ENCODE peak calls at places on chromosomes 7 and 10, in four cellular contexts. O, W, K and T are unnamed samples.

GRCh38 chr7:127146746-127147536 is 105.8 kb downstream of the GRM8 start:
- DNase-seq in O (no peak), W (no peak), K (no peak), T (no peak)

GRCh38 chr10:67793313-67793712 is 44.7 kb downstream of the DNAJC12 start:
- DNase-seq in O (no peak), W (no peak), K (no peak), T (no peak)

GRCh38 chr10:21230219-21230618 is 295.3 kb downstream of the SKIDA1 start:
- DNase-seq in O (no peak), W (no peak), K (no peak), T (no peak)

GRCh38 chr7:36208406-36208805 is 55.4 kb downstream of the EEPD1 start:
- DNase-seq in O (no peak), W (no peak), K (no peak), T (no peak)

GRCh38 chr7:6409991-6410693 is 37.6 kb downstream of the DAGLB start:
- DNase-seq in O (no peak), W (peak), K (no peak), T (no peak)

GRCh38 chr7:63925626-63926460 is 72.8 kb upstream of the ZNF722 start:
- DNase-seq in O (peak), W (no peak), K (peak), T (no peak)

GRCh38 chr10:17831896-17832295 is 22.7 kb downstream of the MRC1 start:
- DNase-seq in O (no peak), W (no peak), K (no peak), T (no peak)

GRCh38 chr7:134565643-134566136 is 16.8 kb downstream of the AKR1B15 start:
- DNase-seq in O (no peak), W (no peak), K (peak), T (no peak)

GRCh38 chr7:21146642-21147423 is 281.1 kb upstream of the SP4 start:
- DNase-seq in O (no peak), W (peak), K (no peak), T (no peak)

GRCh38 chr10:44980309-44981171 is 1.9 kb upstream of the DEPP1 start:
- DNase-seq in O (no peak), W (no peak), K (no peak), T (peak)

GRCh38 chr7:33905389-33906032 is at the start of gene BMPER:
- DNase-seq in O (no peak), W (peak), K (peak), T (peak)

GRCh38 chr10:71075066-71075758 is 137.2 kb upstream of the UNC5B start:
- DNase-seq in O (no peak), W (no peak), K (no peak), T (peak)

GRCh38 chr7:44534087-44534486 is 7.0 kb downstream of the NPC1L1 start:
- DNase-seq in O (no peak), W (no peak), K (no peak), T (no peak)

GRCh38 chr10:95513941-95514392 is 47.2 kb downstream of the SORBS1 start:
- DNase-seq in O (no peak), W (no peak), K (peak), T (no peak)

GRCh38 chr10:37240223-37240622 is 114.8 kb downstream of the ANKRD30A start:
- DNase-seq in O (no peak), W (no peak), K (no peak), T (no peak)

GRCh38 chr7:43636093-43636492 is 53.2 kb downstream of the STK17A start:
- DNase-seq in O (peak), W (no peak), K (no peak), T (peak)

GRCh38 chr10:60403168-60403873 is 13.6 kb upstream of the ANK3 start:
- DNase-seq in O (no peak), W (no peak), K (no peak), T (no peak)

GRCh38 chr10:117112220-117112619 is 25.9 kb downstream of the VAX1 start:
- DNase-seq in O (no peak), W (no peak), K (no peak), T (peak)

GRCh38 chr10:104232613-104233102 is 494 bp upstream of the CFAP43 start:
- DNase-seq in O (no peak), W (no peak), K (no peak), T (no peak)

GRCh38 chr10:72075184-72076115 is 12.9 kb downstream of the SPOCK2 start:
- DNase-seq in O (no peak), W (no peak), K (no peak), T (no peak)

GRCh38 chr10:23834096-23834495 is 374.8 kb upstream of the KIAA1217 start:
- DNase-seq in O (no peak), W (no peak), K (no peak), T (peak)

GRCh38 chr10:43928425-43928968 is 279.8 kb upstream of the ZNF32 start:
- DNase-seq in O (peak), W (no peak), K (no peak), T (no peak)

GRCh38 chr7:128699895-128700294 is 27.8 kb downstream of the GARIN1A start:
- DNase-seq in O (no peak), W (no peak), K (no peak), T (no peak)

GRCh38 chr7:128697301-128697905 is 25.3 kb downstream of the GARIN1A start:
- DNase-seq in O (peak), W (peak), K (peak), T (no peak)

GRCh38 chr7:128703605-128704004 is 31.5 kb downstream of the GARIN1A start:
- DNase-seq in O (no peak), W (no peak), K (no peak), T (no peak)

GRCh38 chr7:128701062-128701785 is 29.1 kb downstream of the GARIN1A start:
- DNase-seq in O (no peak), W (no peak), K (peak), T (no peak)

DNA sequence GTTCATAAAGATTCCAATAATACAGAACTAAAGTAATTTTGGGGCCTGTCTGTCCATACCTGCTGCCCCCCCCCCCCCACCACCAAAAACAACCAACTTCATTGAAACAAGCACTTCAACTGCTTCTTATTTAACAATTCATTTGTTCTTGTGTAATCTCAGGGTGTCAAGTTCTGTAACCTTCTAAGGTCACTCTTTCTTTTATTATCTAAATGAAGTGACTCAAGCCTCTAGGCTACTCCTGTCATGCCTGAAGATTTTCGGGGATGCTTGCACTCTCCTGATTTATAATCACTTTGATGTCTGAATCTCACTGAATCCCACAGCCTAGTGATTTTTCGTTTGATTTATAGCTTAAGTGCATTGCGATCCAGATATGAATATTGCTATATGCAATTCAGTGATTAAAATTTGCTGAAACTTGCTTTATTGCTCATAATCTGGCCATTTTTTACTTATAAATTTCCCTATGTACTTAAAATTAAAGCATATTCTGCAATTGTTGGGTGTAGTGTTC is 27.2 kb downstream of the GARIN1A start:
- DNase-seq in O (no peak), W (no peak), K (no peak), T (no peak)
- H3K4me3 ChIP-seq in O (no peak), W (no peak), K (no peak), T (no peak)

DNA sequence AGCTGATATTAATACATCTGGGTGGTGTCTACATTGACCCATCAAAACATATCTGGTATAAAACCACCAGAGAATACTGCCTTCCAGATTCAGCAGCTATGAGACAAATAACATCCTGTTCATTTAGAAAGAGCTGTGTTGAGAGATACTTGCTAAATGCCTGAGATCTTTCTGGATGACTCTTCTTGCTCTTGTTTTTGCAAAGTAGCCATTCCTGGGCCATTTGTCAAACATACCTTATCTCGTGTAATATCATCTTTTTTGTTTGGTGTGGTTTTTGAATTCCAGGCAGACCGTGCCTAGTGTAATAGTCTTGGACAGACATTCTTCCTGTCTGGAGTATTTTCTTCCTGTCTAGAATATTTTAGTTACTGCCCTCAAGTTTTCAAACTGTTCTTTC is 74.7 kb upstream of the PRR15 start:
- DNase-seq in O (no peak), W (no peak), K (peak), T (peak)
- H3K4me3 ChIP-seq in O (no peak), W (no peak), K (no peak), T (no peak)

GRCh38 chr10:106913294-106913693 is 251.2 kb downstream of the SORCS1 start:
- DNase-seq in O (no peak), W (peak), K (no peak), T (no peak)

GRCh38 chr10:106920538-106920937 is 244.0 kb downstream of the SORCS1 start:
- DNase-seq in O (no peak), W (no peak), K (no peak), T (no peak)

GRCh38 chr10:106919798-106920382 is 244.6 kb downstream of the SORCS1 start:
- DNase-seq in O (no peak), W (no peak), K (no peak), T (no peak)

DNA sequence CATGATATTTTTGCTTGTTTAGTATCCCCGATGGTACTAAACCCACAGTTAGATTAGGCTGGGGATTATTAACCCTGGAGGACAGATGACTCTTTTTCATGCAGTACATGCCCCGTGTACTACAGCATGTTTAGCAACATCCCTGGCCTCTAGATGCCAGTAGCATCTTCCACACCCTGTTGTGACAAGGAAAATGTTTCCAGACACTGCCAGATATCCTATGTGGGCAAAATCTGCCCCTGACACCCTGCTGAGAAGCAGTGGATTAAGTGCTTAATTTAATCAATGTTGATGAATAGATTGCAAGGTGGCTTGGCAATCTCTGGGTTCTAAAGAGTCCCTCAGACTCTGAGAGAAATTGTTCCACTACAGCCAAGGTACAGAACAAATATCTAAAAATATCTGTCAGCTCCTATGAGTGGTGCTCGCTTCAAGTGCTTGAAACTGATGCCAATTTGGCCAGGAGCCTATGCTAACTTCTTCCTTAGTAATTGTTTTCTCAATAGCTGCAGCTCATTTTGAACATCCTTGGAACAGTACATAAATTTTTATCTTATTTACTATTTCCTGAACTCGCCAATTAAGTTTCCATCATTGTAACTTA is 247.0 kb downstream of the SORCS1 start:
- DNase-seq in O (peak), W (no peak), K (no peak), T (no peak)
- H3K4me3 ChIP-seq in O (no peak), W (no peak), K (no peak), T (no peak)

DNA sequence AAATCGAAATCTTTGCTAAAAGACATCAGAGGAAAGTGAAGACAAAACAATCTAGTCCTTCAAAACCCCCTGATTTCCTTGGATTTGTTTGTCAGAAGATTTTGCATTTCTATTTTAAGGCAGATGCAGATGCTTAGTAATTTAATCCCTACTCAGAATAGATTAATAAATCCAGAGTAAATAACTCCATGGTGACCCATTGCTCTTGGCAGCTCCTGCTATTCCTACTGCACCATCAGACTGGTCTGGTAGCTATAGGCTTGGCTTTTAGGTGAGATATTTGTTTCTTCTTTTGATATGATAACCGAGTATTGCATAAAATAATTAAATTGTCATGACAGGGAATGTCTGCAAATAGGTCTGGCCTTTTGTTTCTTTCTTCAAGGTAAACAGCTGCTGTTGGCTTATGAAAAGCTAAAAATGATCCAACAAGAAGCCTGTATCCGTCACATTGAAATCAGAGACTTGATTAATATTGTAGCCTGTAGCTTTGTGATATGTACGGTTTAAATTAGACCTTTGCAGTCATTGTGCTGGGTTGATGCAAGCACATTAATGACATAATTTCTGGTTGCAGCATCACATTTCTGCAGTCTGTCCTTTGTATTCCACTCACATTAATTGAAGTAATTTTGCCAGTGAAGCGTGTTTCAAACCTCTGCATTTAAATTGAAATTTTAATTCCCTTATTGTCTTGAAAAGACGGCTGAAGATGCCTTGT is 40.7 kb downstream of the EXOC4 start:
- DNase-seq in O (no peak), W (no peak), K (no peak), T (no peak)
- H3K4me3 ChIP-seq in O (no peak), W (no peak), K (no peak), T (no peak)

GRCh38 chr10:79241629-79241989 is 105.7 kb upstream of the PPIF start:
- DNase-seq in O (no peak), W (no peak), K (no peak), T (no peak)
- H3K4me3 ChIP-seq in O (no peak), W (peak), K (peak), T (no peak)

DNA sequence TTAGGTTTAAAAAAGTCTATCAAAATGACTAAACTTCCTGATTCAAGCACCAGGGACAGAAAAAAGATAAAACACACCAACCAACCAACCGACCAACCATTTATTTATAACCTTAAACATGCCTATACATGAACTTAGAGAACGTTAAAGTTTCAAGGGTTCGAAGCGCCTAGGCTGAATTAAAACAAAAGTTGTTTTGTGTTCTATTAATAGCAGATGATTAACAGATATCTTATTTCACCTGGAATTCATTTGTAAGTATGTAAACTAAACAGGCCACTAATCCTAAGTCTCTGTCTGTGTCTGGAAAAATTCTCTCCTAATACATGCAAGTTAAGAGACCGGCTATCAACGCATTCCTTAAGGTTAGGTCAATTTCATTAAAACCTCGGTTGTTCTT is 1.4 kb downstream of the BAIAP2L1 start:
- DNase-seq in O (no peak), W (peak), K (no peak), T (no peak)
- H3K4me3 ChIP-seq in O (no peak), W (peak), K (peak), T (no peak)